ENCODE peak calls at places on chromosomes 3 and 15, in ten cellular contexts. L, S, Y, N, A, X, K, Q, M and C are unnamed samples.

GRCh38 chr3:11944052-11944673 is 60.0 kb upstream of the SYN2 start:
- DNase-seq in S (no peak), A (no peak), Q (no peak), L (no peak), X (no peak), N (no peak), M (no peak), K (no peak), Y (no peak), C (peak)

GRCh38 chr15:43275736-43276562 is 9.2 kb upstream of the TGM5 start:
- DNase-seq in X (no peak), Y (no peak), N (no peak), Q (no peak), A (no peak), S (no peak), K (no peak), L (no peak), M (no peak), C (no peak)

GRCh38 chr3:53796161-53796560 is 50.1 kb downstream of the CHDH start:
- DNase-seq in Q (no peak), S (no peak), L (no peak), X (no peak), K (peak), A (no peak), Y (no peak), M (no peak), N (no peak), C (no peak)

GRCh38 chr15:75238150-75238549 is 20.0 kb upstream of the GOLGA6C start:
- DNase-seq in Y (no peak), K (no peak), S (no peak), Q (no peak), N (no peak), A (peak), L (no peak), M (no peak), X (no peak), C (peak)

GRCh38 chr15:52737720-52738119 is 52.4 kb downstream of the ONECUT1 start:
- DNase-seq in X (no peak), K (no peak), Q (no peak), M (no peak), Y (peak), N (no peak), L (no peak), A (no peak), S (no peak), C (no peak)

GRCh38 chr3:183149915-183150825 is 12.4 kb downstream of the LAMP3 start:
- DNase-seq in L (no peak), N (no peak), A (no peak), X (no peak), Y (peak), Q (no peak), K (no peak), S (no peak), M (no peak), C (no peak)

GRCh38 chr3:130839815-130840214 is 54.1 kb upstream of the ATP2C1 start:
- DNase-seq in Q (no peak), N (no peak), M (peak), Y (no peak), X (no peak), S (no peak), L (no peak), K (no peak), A (no peak), C (peak)

GRCh38 chr3:126549861-126550487 is 8.8 kb downstream of the C3orf22 start:
- DNase-seq in Q (no peak), S (no peak), X (no peak), K (no peak), N (no peak), L (no peak), A (no peak), Y (no peak), M (no peak), C (no peak)

GRCh38 chr15:100001405-100001804 is 268.2 kb upstream of the LYSMD4 start:
- DNase-seq in S (no peak), A (no peak), M (no peak), L (no peak), N (no peak), K (no peak), Y (peak), Q (no peak), X (no peak), C (no peak)

GRCh38 chr3:190060401-190060800 is 60.3 kb downstream of the P3H2 start:
- DNase-seq in X (no peak), A (no peak), L (no peak), Q (no peak), M (no peak), K (no peak), S (no peak), Y (no peak), N (no peak), C (no peak)

GRCh38 chr3:5239602-5240001 is 52.1 kb downstream of the EDEM1 start:
- DNase-seq in X (no peak), Y (no peak), N (no peak), M (no peak), L (no peak), Q (no peak), A (no peak), K (no peak), S (no peak), C (no peak)

GRCh38 chr3:141305436-141305835 is 62.9 kb upstream of the ZBTB38 start:
- DNase-seq in L (no peak), S (no peak), Y (no peak), N (no peak), A (no peak), Q (no peak), M (no peak), K (no peak), X (no peak), C (no peak)

GRCh38 chr15:38721549-38721948 is 156.9 kb upstream of the RASGRP1 start:
- DNase-seq in Q (no peak), X (no peak), S (no peak), N (no peak), Y (no peak), A (no peak), M (no peak), L (no peak), K (no peak), C (no peak)

GRCh38 chr3:28188686-28189085 is 52.7 kb upstream of the CMC1 start:
- DNase-seq in A (no peak), K (no peak), X (no peak), L (no peak), Y (peak), N (no peak), S (no peak), Q (no peak), M (no peak), C (no peak)

GRCh38 chr3:123414958-123415792 is 33.7 kb downstream of the ADCY5 start:
- DNase-seq in Q (no peak), Y (no peak), K (no peak), S (no peak), L (no peak), X (no peak), N (no peak), M (no peak), A (no peak), C (no peak)

GRCh38 chr3:98966862-98967554 is 65.5 kb upstream of the DCBLD2 start:
- DNase-seq in M (no peak), K (no peak), A (no peak), Y (no peak), N (no peak), S (no peak), Q (no peak), X (no peak), L (no peak), C (no peak)

GRCh38 chr3:148992027-148992634 is 791 bp downstream of the GYG1 start:
- DNase-seq in X (peak), Y (no peak), N (peak), A (peak), S (no peak), K (no peak), Q (no peak), M (peak), L (no peak), C (peak)

GRCh38 chr15:93359780-93360161 is 270.8 kb upstream of the RGMA start:
- DNase-seq in A (no peak), M (no peak), Q (no peak), Y (no peak), X (no peak), L (no peak), K (no peak), S (no peak), N (no peak), C (no peak)

GRCh38 chr15:35309886-35310285 is 224.8 kb upstream of the NANOGP8 start:
- DNase-seq in Y (no peak), N (no peak), X (no peak), M (no peak), A (no peak), L (no peak), S (no peak), K (no peak), Q (no peak), C (no peak)